ENCODE peak calls at places on chromosome 1, in nine cellular contexts. X, S, A, K, R, M, Q, O and H are unnamed samples.

GRCh38 chr1:1304331-1305299 is 3.1 kb downstream of the ACAP3 start:
- DNase-seq in X (no peak), S (no peak), A (no peak), K (peak), R (peak), M (peak), Q (peak), O (no peak), H (peak)

GRCh38 chr1:2413495-2414296 is 1.3 kb upstream of the PEX10 start:
- DNase-seq in X (peak), S (peak), A (no peak), K (peak), R (no peak), M (no peak), Q (no peak), O (peak), H (no peak)

GRCh38 chr1:236950365-236950764 is 53.9 kb downstream of the MT1HL1 start:
- DNase-seq in X (no peak), S (no peak), A (no peak), K (no peak), R (no peak), M (no peak), Q (no peak), O (no peak), H (no peak)

GRCh38 chr1:160767417-160768294 is 28.3 kb upstream of the LY9 start:
- DNase-seq in X (no peak), S (no peak), A (peak), K (no peak), R (no peak), M (peak), Q (no peak), O (peak), H (no peak)

GRCh38 chr1:53769780-53770179 is 30.8 kb upstream of the GLIS1 start:
- DNase-seq in X (no peak), S (no peak), A (no peak), K (no peak), R (no peak), M (no peak), Q (peak), O (no peak), H (no peak)

GRCh38 chr1:53747841-53748240 is 8.9 kb upstream of the GLIS1 start:
- DNase-seq in X (no peak), S (no peak), A (no peak), K (no peak), R (no peak), M (no peak), Q (no peak), O (no peak), H (no peak)

GRCh38 chr1:204094262-204095247 is 21.6 kb downstream of the SOX13 start:
- DNase-seq in X (no peak), S (no peak), A (no peak), K (no peak), R (no peak), M (no peak), Q (no peak), O (no peak), H (no peak)

GRCh38 chr1:179038528-179039281 is 13.0 kb downstream of the FAM20B start:
- DNase-seq in X (no peak), S (no peak), A (no peak), K (no peak), R (no peak), M (no peak), Q (no peak), O (no peak), H (no peak)

GRCh38 chr1:34907487-34908090 is 21.9 kb downstream of the DLGAP3 start:
- DNase-seq in X (no peak), S (peak), A (no peak), K (no peak), R (no peak), M (no peak), Q (no peak), O (peak), H (no peak)